ENCODE peak calls at places on chromosomes 3 and 15, in nine cellular contexts. Q, X, E, G, Z, C, W, S and H are unnamed samples.

GRCh38 chr3:65945480-65945879 is 93.2 kb downstream of the MAGI1 start:
- DNase-seq in Q (no peak), X (no peak), E (no peak), G (no peak), Z (no peak), C (no peak), W (no peak), S (no peak), H (peak)

GRCh38 chr3:195160257-195160898 is 110.6 kb downstream of the XXYLT1 start:
- DNase-seq in Q (no peak), X (no peak), E (no peak), G (no peak), Z (peak), C (no peak), W (no peak), S (no peak), H (peak)

GRCh38 chr3:114409291-114409690 is 115.5 kb downstream of the TIGIT start:
- DNase-seq in Q (no peak), X (no peak), E (no peak), G (no peak), Z (no peak), C (no peak), W (no peak), S (no peak), H (no peak)

GRCh38 chr3:176919836-176920760 is 277.2 kb downstream of the TBL1XR1 start:
- DNase-seq in Q (no peak), X (no peak), E (no peak), G (no peak), Z (peak), C (no peak), W (peak), S (no peak), H (peak)

GRCh38 chr3:280691-281090 is 84.1 kb downstream of the CHL1 start:
- DNase-seq in Q (no peak), X (no peak), E (no peak), G (no peak), Z (no peak), C (no peak), W (no peak), S (no peak), H (no peak)

GRCh38 chr15:47801522-47801921 is 84.2 kb downstream of the SEMA6D start:
- DNase-seq in Q (no peak), X (no peak), E (no peak), G (no peak), Z (no peak), C (no peak), W (no peak), S (peak), H (no peak)

GRCh38 chr15:39744334-39745103 is 38.1 kb downstream of the FSIP1 start:
- DNase-seq in Q (no peak), X (no peak), E (no peak), G (no peak), Z (no peak), C (no peak), W (peak), S (no peak), H (no peak)

GRCh38 chr3:56269755-56270154 is 198.5 kb downstream of the ERC2 start:
- DNase-seq in Q (no peak), X (no peak), E (peak), G (no peak), Z (no peak), C (no peak), W (no peak), S (no peak), H (no peak)

GRCh38 chr3:51276046-51276445 is 109.0 kb upstream of the MANF start:
- DNase-seq in Q (no peak), X (no peak), E (no peak), G (no peak), Z (no peak), C (no peak), W (no peak), S (no peak), H (no peak)

GRCh38 chr3:38989932-38990510 is 61.7 kb downstream of the SCN11A start:
- DNase-seq in Q (no peak), X (no peak), E (no peak), G (no peak), Z (no peak), C (no peak), W (no peak), S (no peak), H (no peak)

GRCh38 chr3:161818106-161818505 is 321.5 kb downstream of the OTOL1 start:
- DNase-seq in Q (no peak), X (no peak), E (no peak), G (no peak), Z (no peak), C (no peak), W (no peak), S (no peak), H (no peak)

GRCh38 chr3:176939022-176939817 is 258.1 kb downstream of the TBL1XR1 start:
- DNase-seq in Q (no peak), X (peak), E (peak), G (no peak), Z (peak), C (no peak), W (peak), S (peak), H (peak)

GRCh38 chr15:39140060-39140604 is 440.7 kb upstream of the THBS1 start:
- DNase-seq in Q (no peak), X (no peak), E (peak), G (no peak), Z (peak), C (no peak), W (no peak), S (no peak), H (peak)

GRCh38 chr3:71307884-71308697 is 275.4 kb downstream of the FOXP1 start:
- DNase-seq in Q (no peak), X (no peak), E (no peak), G (no peak), Z (no peak), C (no peak), W (no peak), S (no peak), H (no peak)

GRCh38 chr3:155870945-155871745 is 695 bp downstream of the GMPS start:
- DNase-seq in Q (peak), X (peak), E (no peak), G (peak), Z (no peak), C (peak), W (peak), S (peak), H (peak)

GRCh38 chr3:8743911-8744310 is 10.3 kb downstream of the CAV3 start:
- DNase-seq in Q (no peak), X (no peak), E (no peak), G (no peak), Z (no peak), C (peak), W (no peak), S (peak), H (no peak)

GRCh38 chr15:64642875-64643274 is 132.5 kb downstream of the RBPMS2 start:
- DNase-seq in Q (no peak), X (no peak), E (no peak), G (no peak), Z (no peak), C (no peak), W (no peak), S (no peak), H (no peak)

GRCh38 chr3:101252897-101253296 is 67.5 kb downstream of the IMPG2 start:
- DNase-seq in Q (no peak), X (no peak), E (no peak), G (no peak), Z (no peak), C (no peak), W (no peak), S (no peak), H (no peak)

GRCh38 chr3:9715764-9716437 is 12.3 kb downstream of the CPNE9 start:
- DNase-seq in Q (peak), X (no peak), E (peak), G (peak), Z (peak), C (peak), W (no peak), S (peak), H (peak)

GRCh38 chr3:55014081-55014480 is 86.2 kb upstream of the LRTM1 start:
- DNase-seq in Q (no peak), X (no peak), E (peak), G (no peak), Z (no peak), C (no peak), W (no peak), S (no peak), H (no peak)

GRCh38 chr3:13296662-13297061 is 123.5 kb downstream of the NUP210 start:
- DNase-seq in Q (no peak), X (no peak), E (no peak), G (peak), Z (no peak), C (peak), W (no peak), S (no peak), H (no peak)

GRCh38 chr3:14766428-14767244 is 52.1 kb upstream of the FGD5 start:
- DNase-seq in Q (no peak), X (no peak), E (no peak), G (no peak), Z (no peak), C (no peak), W (no peak), S (no peak), H (no peak)

GRCh38 chr15:63803106-63803886 is 30.5 kb downstream of the HERC1 start:
- DNase-seq in Q (no peak), X (no peak), E (no peak), G (no peak), Z (no peak), C (no peak), W (no peak), S (no peak), H (no peak)

GRCh38 chr3:172550347-172550943 is 27.2 kb upstream of the TNFSF10 start:
- DNase-seq in Q (no peak), X (no peak), E (no peak), G (no peak), Z (peak), C (no peak), W (no peak), S (no peak), H (peak)

GRCh38 chr3:53286727-53287412 is 31.0 kb upstream of the TKT start:
- DNase-seq in Q (no peak), X (no peak), E (no peak), G (no peak), Z (peak), C (no peak), W (no peak), S (no peak), H (peak)

GRCh38 chr15:29268706-29269484 is 727 bp downstream of the NSMCE3 start:
- DNase-seq in Q (peak), X (peak), E (no peak), G (peak), Z (no peak), C (peak), W (no peak), S (peak), H (no peak)

GRCh38 chr15:43361313-43361903 is 9.4 kb downstream of the ZSCAN29 start:
- DNase-seq in Q (no peak), X (no peak), E (no peak), G (no peak), Z (no peak), C (no peak), W (no peak), S (no peak), H (no peak)

GRCh38 chr3:4744405-4745239 is 234.6 kb upstream of the BHLHE40 start:
- DNase-seq in Q (no peak), X (no peak), E (no peak), G (no peak), Z (no peak), C (no peak), W (no peak), S (no peak), H (peak)
- TF ChIP-seq CTCF in Q (no peak), X (no peak), E (no peak), G (no peak), Z (no peak), C (no peak), W (no peak), S (no peak), H (no peak)

GRCh38 chr15:60787737-60788513 is 309.0 kb upstream of the ICE2 start:
- DNase-seq in Q (no peak), X (no peak), E (no peak), G (no peak), Z (no peak), C (no peak), W (no peak), S (no peak), H (no peak)
- TF ChIP-seq CTCF in Q (peak), X (peak), E (peak), G (no peak), Z (peak), C (no peak), W (no peak), S (no peak), H (peak)

DNA sequence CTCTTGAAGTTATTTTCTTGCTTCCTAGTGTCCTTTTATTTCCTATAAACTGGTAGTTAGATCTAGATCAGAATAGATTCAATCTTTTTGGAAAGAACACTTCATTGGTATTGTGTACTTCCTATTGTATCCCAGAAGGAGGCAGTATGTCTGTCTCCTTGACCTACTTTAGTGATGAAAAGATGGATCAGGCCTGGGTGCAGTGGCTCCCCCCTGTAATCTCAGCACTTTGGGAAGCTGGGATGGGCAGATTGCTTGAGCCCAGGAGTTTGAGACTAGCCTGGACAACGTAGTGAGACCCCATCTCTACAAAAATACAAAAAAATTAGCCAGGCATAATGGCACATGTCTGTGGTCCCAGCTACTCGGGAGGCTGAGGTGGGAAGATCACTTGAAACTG is 12.0 kb downstream of the BSN start:
- DNase-seq in Q (no peak), X (no peak), E (no peak), G (no peak), Z (no peak), C (no peak), W (no peak), S (no peak), H (no peak)
- TF ChIP-seq CTCF in Q (peak), X (peak), E (peak), G (no peak), Z (peak), C (no peak), W (peak), S (no peak), H (peak)

GRCh38 chr3:197667968-197668367 is 68.7 kb downstream of the RUBCN start:
- DNase-seq in Q (no peak), X (no peak), E (no peak), G (no peak), Z (no peak), C (no peak), W (no peak), S (no peak), H (no peak)

GRCh38 chr3:197674741-197675567 is 61.8 kb downstream of the RUBCN start:
- DNase-seq in Q (no peak), X (no peak), E (no peak), G (no peak), Z (no peak), C (no peak), W (no peak), S (no peak), H (no peak)

GRCh38 chr3:197675568-197675860 is 61.2 kb downstream of the RUBCN start:
- DNase-seq in Q (no peak), X (no peak), E (no peak), G (no peak), Z (no peak), C (no peak), W (no peak), S (no peak), H (no peak)

GRCh38 chr3:197670361-197670760 is 66.3 kb downstream of the RUBCN start:
- DNase-seq in Q (no peak), X (no peak), E (no peak), G (no peak), Z (no peak), C (no peak), W (no peak), S (no peak), H (no peak)
- TF ChIP-seq CTCF in Q (no peak), X (no peak), E (no peak), G (no peak), Z (no peak), C (no peak), W (no peak), S (no peak), H (no peak)

DNA sequence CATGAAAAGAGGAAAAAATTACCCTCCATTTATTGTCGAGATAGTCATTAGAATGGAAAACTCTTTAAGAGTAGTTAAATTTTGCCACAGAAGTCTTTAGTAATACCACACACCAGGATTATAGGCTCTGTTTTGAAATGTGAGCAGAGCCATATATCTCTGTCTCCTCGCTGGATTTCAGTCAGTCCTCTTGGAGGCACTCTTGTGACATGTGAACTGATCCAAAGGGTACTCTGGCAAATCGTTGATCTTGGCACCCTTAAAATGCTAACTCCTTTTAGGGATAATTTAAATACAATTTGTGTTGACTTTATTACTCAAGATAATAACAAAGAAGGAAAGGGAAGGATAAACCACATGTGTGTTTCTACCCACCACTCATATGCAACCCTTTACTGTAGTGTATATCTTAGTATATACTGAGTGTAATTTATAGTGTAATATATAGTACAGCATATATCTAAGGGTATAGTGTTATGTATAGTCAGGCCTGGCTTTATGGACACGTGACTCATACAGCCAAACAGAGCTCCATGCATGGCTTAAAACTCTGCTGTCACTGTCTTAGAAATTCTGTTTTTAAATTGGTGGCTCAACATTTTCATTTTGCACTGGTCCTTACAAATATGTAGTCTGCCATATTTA is 12.3 kb upstream of the KPNA4 start:
- DNase-seq in Q (no peak), X (no peak), E (peak), G (no peak), Z (no peak), C (no peak), W (no peak), S (no peak), H (peak)
- TF ChIP-seq CTCF in Q (peak), X (no peak), E (peak), G (no peak), Z (peak), C (no peak), W (no peak), S (no peak), H (peak)

DNA sequence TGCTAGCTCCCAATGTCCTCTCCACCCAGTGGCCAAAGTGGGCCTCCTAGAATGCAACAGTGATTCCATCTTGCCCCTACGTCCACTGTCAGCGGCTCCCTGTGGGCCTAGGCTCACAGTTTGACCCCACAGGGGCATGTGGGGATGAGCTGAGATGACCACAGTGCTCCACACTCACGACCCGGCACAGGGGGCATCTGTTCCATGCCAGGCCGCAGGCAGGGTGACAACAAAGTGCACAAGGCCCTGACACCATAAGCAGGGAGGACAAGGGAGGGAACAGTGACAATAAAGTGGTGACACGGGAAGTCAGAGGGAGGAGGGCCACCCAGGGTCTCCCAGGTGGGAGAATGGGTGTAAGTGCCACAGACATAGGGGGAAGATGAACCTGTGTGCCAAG is 5.1 kb upstream of the PLXNA1 start:
- DNase-seq in Q (no peak), X (no peak), E (no peak), G (no peak), Z (no peak), C (no peak), W (no peak), S (no peak), H (no peak)
- TF ChIP-seq CTCF in Q (no peak), X (no peak), E (no peak), G (no peak), Z (no peak), C (no peak), W (no peak), S (no peak), H (peak)